ENCODE peak calls at places on chromosomes 11 and 22, in seven cellular contexts. T, K, U, H, B, R and Q are unnamed samples.

GRCh38 chr11:115548878-115549528 is 44.8 kb upstream of the CADM1 start:
- DNase-seq in T (no peak), K (no peak), U (no peak), H (no peak), B (no peak), R (no peak), Q (no peak)

GRCh38 chr11:6653656-6654055 is 2.0 kb downstream of the DCHS1 start:
- DNase-seq in T (no peak), K (no peak), U (no peak), H (no peak), B (no peak), R (no peak), Q (no peak)

GRCh38 chr11:110196241-110196754 is 100.1 kb downstream of the RDX start:
- DNase-seq in T (no peak), K (peak), U (peak), H (peak), B (peak), R (peak), Q (no peak)

GRCh38 chr11:79466411-79466810 is 25.6 kb upstream of the TENM4 start:
- DNase-seq in T (no peak), K (peak), U (peak), H (no peak), B (peak), R (peak), Q (no peak)

GRCh38 chr11:125372911-125373310 is 123.2 kb downstream of the FEZ1 start:
- DNase-seq in T (no peak), K (no peak), U (no peak), H (no peak), B (no peak), R (no peak), Q (no peak)

GRCh38 chr11:123061403-123062157 is at the start of gene HSPA8:
- DNase-seq in T (peak), K (no peak), U (peak), H (peak), B (peak), R (peak), Q (no peak)

GRCh38 chr11:117910941-117911630 is 18.1 kb downstream of the TMPRSS13 start:
- DNase-seq in T (peak), K (no peak), U (no peak), H (no peak), B (no peak), R (no peak), Q (no peak)

GRCh38 chr22:36862251-36863242 is 1.7 kb downstream of the NCF4 start:
- DNase-seq in T (no peak), K (no peak), U (no peak), H (no peak), B (no peak), R (no peak), Q (no peak)

GRCh38 chr11:58573451-58574104 is 2.1 kb downstream of the LPXN start:
- DNase-seq in T (peak), K (no peak), U (peak), H (peak), B (peak), R (peak), Q (peak)

GRCh38 chr11:72333657-72334056 is 89.7 kb upstream of the PHOX2A start:
- DNase-seq in T (no peak), K (no peak), U (peak), H (no peak), B (no peak), R (no peak), Q (peak)

GRCh38 chr22:36352775-36353507 is 34.8 kb downstream of the MYH9 start:
- DNase-seq in T (peak), K (no peak), U (no peak), H (no peak), B (no peak), R (peak), Q (no peak)

GRCh38 chr11:112050721-112051120 is 23.1 kb downstream of the PIH1D2 start:
- DNase-seq in T (no peak), K (no peak), U (no peak), H (no peak), B (no peak), R (no peak), Q (no peak)

GRCh38 chr11:112051768-112052167 is 22.0 kb downstream of the PIH1D2 start:
- DNase-seq in T (no peak), K (no peak), U (no peak), H (no peak), B (no peak), R (no peak), Q (no peak)

GRCh38 chr11:112044961-112045360 is 19.8 kb downstream of the DLAT start:
- DNase-seq in T (no peak), K (no peak), U (no peak), H (no peak), B (no peak), R (no peak), Q (no peak)

DNA sequence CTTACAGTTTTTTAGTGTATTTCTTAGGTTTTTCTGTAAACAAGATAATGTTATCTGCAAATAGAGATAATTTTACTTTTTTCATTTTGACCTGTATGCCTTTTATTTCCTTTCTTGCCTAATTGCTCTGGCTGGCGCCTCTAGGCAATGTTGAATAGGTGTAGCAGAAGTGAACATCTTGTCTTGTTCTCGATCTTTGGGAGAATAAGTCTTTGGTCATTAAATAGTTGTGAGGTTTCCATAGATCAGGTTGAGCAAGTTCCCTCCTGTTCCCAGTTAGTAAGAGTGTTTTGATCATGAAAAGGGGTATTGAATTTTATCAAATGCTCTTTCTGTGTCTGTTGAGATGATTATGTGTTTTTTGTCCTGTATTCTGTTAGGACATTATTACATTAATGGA is 24.0 kb downstream of the PIH1D2 start:
- DNase-seq in T (no peak), K (no peak), U (no peak), H (no peak), B (no peak), R (no peak), Q (no peak)
- H3K4me3 ChIP-seq in T (no peak), K (no peak), U (no peak), H (no peak), B (no peak), R (no peak), Q (no peak)

GRCh38 chr11:64098318-64098831 is 62.6 kb downstream of the FLRT1 start:
- DNase-seq in T (no peak), K (no peak), U (no peak), H (no peak), B (no peak), R (no peak), Q (no peak)
- H3K4me3 ChIP-seq in T (no peak), K (no peak), U (no peak), H (no peak), B (no peak), R (no peak), Q (no peak)

DNA sequence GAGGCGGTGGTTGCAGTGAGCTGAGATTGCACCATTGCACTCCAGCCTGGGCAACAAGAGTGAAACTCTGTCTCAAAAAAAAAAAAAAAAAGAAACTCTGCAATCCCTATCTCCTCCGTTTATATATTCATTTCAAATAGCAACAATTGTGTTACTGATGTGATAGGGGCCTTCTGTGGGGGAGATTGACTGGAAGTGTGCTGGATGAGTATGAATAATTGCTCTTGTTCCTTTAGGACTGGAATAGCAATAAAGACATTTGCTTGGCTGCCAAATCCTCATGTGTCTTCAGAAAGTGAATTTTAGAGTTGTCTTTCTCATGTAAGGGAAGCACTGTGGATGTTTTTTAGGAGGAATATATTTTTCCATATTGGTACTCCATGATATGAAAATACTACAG is 21.1 kb upstream of the ME3 start:
- DNase-seq in T (no peak), K (no peak), U (no peak), H (no peak), B (no peak), R (no peak), Q (no peak)
- H3K4me3 ChIP-seq in T (no peak), K (no peak), U (no peak), H (no peak), B (no peak), R (no peak), Q (no peak)

GRCh38 chr11:128689946-128690745 is 3.7 kb upstream of the FLI1 start:
- DNase-seq in T (no peak), K (no peak), U (peak), H (no peak), B (no peak), R (no peak), Q (no peak)
- H3K4me3 ChIP-seq in T (peak), K (no peak), U (peak), H (no peak), B (peak), R (no peak), Q (no peak)

GRCh38 chr11:69843529-69843921 is 24.3 kb upstream of the FGF3 start:
- DNase-seq in T (no peak), K (no peak), U (no peak), H (no peak), B (no peak), R (no peak), Q (no peak)

GRCh38 chr11:69852051-69852450 is 32.8 kb upstream of the FGF3 start:
- DNase-seq in T (no peak), K (no peak), U (no peak), H (no peak), B (no peak), R (no peak), Q (no peak)

GRCh38 chr11:69842746-69843528 is 23.7 kb upstream of the FGF3 start:
- DNase-seq in T (peak), K (no peak), U (no peak), H (no peak), B (no peak), R (no peak), Q (no peak)

GRCh38 chr11:69844396-69844795 is 25.2 kb upstream of the FGF3 start:
- DNase-seq in T (no peak), K (no peak), U (no peak), H (no peak), B (no peak), R (no peak), Q (no peak)

DNA sequence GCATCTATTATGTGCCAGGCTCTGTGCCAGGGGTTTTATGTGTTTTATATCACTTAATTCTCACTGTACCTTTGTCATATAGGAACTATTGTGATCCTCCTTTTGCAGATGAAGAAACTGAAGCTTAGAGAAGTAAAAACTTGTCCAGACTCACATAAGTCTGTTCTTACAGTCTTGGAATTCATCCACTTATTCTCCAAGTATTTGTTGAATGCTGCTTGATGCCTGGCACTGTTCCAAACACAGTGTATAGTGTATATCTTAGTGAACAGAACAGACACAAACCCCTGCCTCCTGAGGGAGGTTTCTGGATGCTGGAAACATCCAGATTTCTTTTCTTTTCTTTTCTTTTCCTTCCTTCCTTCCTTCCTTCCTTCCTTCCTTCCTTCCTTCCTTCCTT is 29.0 kb upstream of the FGF3 start:
- DNase-seq in T (no peak), K (no peak), U (peak), H (no peak), B (no peak), R (peak), Q (no peak)
- H3K4me3 ChIP-seq in T (no peak), K (no peak), U (no peak), H (no peak), B (no peak), R (no peak), Q (no peak)